ENCODE peak calls at places on chromosome 2, in ten cellular contexts. T is A673, M is WTC11, O is endodermal cell, Y is hepatocyte, U is neural progenitor cell, C is uterus, P is choroid plexus epithelial cell, W is HFF-Myc, R is AG04449. B is an unnamed sample.

GRCh38 chr2:196170681-196171247 is 614 bp downstream of the STK17B start:
- DNase-seq in T (peak), M (no peak), O (no peak), Y (peak), U (peak), C (no peak), P (peak), W (no peak), R (no peak), B (peak)

GRCh38 chr2:204749319-204749718 is 204.0 kb downstream of the PARD3B start:
- DNase-seq in T (no peak), M (no peak), O (no peak), Y (no peak), U (no peak), C (no peak), P (peak), W (no peak), R (peak), B (no peak)

GRCh38 chr2:37375721-37376399 is 31.4 kb downstream of the QPCT start:
- DNase-seq in T (peak), M (no peak), O (no peak), Y (no peak), U (no peak), C (no peak), P (no peak), W (no peak), R (no peak), B (no peak)

GRCh38 chr2:212912445-212913103 is 238.8 kb downstream of the IKZF2 start:
- DNase-seq in T (peak), M (no peak), O (no peak), Y (peak), U (no peak), C (no peak), P (peak), W (no peak), R (no peak), B (no peak)

GRCh38 chr2:85431787-85432186 is 13.3 kb downstream of the SH2D6 start:
- DNase-seq in T (no peak), M (no peak), O (no peak), Y (no peak), U (no peak), C (no peak), P (no peak), W (no peak), R (no peak), B (no peak)

GRCh38 chr2:109545828-109546713 is 67.7 kb downstream of the SEPTIN10 start:
- DNase-seq in T (peak), M (peak), O (peak), Y (peak), U (peak), C (peak), P (peak), W (peak), R (no peak), B (no peak)

GRCh38 chr2:181896286-181896685 is 4.8 kb downstream of the ITPRID2 start:
- DNase-seq in T (no peak), M (no peak), O (no peak), Y (no peak), U (no peak), C (no peak), P (no peak), W (no peak), R (no peak), B (no peak)

GRCh38 chr2:162172802-162173201 is 20.8 kb upstream of the GCG start:
- DNase-seq in T (no peak), M (no peak), O (no peak), Y (no peak), U (no peak), C (no peak), P (no peak), W (no peak), R (no peak), B (no peak)

GRCh38 chr2:185638771-185639170 is 99.8 kb upstream of the FSIP2 start:
- DNase-seq in T (no peak), M (no peak), O (no peak), Y (no peak), U (no peak), C (no peak), P (no peak), W (no peak), R (no peak), B (no peak)

GRCh38 chr2:97706112-97706511 is 7.3 kb upstream of the ZAP70 start:
- DNase-seq in T (no peak), M (no peak), O (no peak), Y (peak), U (no peak), C (no peak), P (no peak), W (no peak), R (no peak), B (no peak)

GRCh38 chr2:182324665-182325064 is 102.2 kb downstream of the PDE1A start:
- DNase-seq in T (no peak), M (no peak), O (no peak), Y (no peak), U (no peak), C (no peak), P (peak), W (no peak), R (no peak), B (no peak)

GRCh38 chr2:39531220-39531777 is 94.2 kb upstream of the MAP4K3 start:
- DNase-seq in T (no peak), M (no peak), O (no peak), Y (no peak), U (no peak), C (no peak), P (no peak), W (no peak), R (no peak), B (no peak)

GRCh38 chr2:39529836-39530235 is 92.8 kb upstream of the MAP4K3 start:
- DNase-seq in T (no peak), M (no peak), O (no peak), Y (no peak), U (no peak), C (no peak), P (no peak), W (no peak), R (no peak), B (no peak)

GRCh38 chr2:39528701-39529100 is 91.6 kb upstream of the MAP4K3 start:
- DNase-seq in T (no peak), M (no peak), O (no peak), Y (no peak), U (no peak), C (no peak), P (no peak), W (no peak), R (no peak), B (no peak)

GRCh38 chr2:39532933-39533332 is 95.8 kb upstream of the MAP4K3 start:
- DNase-seq in T (no peak), M (no peak), O (no peak), Y (no peak), U (no peak), C (no peak), P (no peak), W (no peak), R (no peak), B (no peak)

DNA sequence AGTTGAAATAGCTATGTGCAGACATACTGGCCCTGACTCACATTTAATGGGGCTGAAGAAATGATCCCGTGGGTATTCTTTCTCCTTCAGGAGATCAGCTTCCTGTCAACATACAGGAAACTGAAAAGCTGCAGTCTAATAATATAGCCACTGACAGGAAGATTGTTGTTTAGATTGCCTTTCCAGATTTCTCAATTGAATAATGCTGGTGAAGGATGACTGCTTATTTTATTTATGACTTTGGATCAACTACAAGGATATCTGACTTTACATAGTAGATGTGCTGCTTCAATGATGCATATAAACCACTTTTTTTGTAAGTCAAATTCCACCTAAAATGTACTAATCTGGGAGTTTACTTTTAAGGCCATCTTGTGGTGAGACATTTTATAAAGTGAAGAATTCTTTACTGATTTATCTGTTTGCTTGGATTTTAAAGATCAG is 93.4 kb upstream of the MAP4K3 start:
- DNase-seq in T (peak), M (no peak), O (no peak), Y (no peak), U (no peak), C (no peak), P (peak), W (no peak), R (no peak), B (no peak)
- TF ChIP-seq CTCF in T (peak), M (no peak), O (no peak), Y (peak), U (no peak), C (no peak), P (peak), W (no peak), R (no peak), B (no peak)

DNA sequence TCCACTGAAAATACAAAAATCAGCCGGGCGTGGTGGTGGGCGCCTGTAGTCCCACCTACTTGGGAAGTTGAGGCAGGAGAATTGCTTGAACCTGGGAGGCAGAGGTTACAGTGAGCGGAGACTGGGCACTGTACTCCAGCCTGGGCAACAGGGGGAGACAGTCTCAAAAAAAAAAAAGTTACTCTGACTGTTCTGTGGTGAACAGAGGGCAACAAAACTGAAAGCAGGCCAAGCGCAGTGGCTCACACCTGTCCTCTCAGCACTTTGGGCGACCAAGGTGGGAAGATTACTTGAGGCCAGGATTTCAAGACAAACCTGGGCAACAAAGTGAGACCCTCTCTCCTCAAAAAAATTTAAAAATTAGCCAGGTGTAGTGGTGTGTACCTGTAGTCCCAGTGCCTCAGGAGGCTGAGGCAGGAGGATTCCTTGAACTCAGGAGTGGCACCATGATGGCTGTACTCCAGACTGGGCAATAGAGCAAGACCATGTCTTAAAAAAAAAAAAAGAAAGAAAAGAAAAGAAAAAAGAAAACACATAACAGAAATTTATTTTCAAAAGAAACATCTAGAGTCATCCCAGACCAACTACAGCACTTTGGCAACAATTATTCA is 13.6 kb upstream of the RTN4 start:
- DNase-seq in T (no peak), M (no peak), O (no peak), Y (no peak), U (no peak), C (no peak), P (no peak), W (no peak), R (no peak), B (no peak)
- TF ChIP-seq CTCF in T (peak), M (no peak), O (peak), Y (no peak), U (peak), C (no peak), P (peak), W (peak), R (no peak), B (no peak)

GRCh38 chr2:57908736-57909161 is 137.9 kb upstream of the VRK2 start:
- DNase-seq in T (no peak), M (no peak), O (no peak), Y (no peak), U (no peak), C (no peak), P (no peak), W (no peak), R (no peak), B (no peak)
- TF ChIP-seq CTCF in T (no peak), M (no peak), O (no peak), Y (no peak), U (no peak), C (no peak), P (no peak), W (no peak), R (no peak), B (no peak)

DNA sequence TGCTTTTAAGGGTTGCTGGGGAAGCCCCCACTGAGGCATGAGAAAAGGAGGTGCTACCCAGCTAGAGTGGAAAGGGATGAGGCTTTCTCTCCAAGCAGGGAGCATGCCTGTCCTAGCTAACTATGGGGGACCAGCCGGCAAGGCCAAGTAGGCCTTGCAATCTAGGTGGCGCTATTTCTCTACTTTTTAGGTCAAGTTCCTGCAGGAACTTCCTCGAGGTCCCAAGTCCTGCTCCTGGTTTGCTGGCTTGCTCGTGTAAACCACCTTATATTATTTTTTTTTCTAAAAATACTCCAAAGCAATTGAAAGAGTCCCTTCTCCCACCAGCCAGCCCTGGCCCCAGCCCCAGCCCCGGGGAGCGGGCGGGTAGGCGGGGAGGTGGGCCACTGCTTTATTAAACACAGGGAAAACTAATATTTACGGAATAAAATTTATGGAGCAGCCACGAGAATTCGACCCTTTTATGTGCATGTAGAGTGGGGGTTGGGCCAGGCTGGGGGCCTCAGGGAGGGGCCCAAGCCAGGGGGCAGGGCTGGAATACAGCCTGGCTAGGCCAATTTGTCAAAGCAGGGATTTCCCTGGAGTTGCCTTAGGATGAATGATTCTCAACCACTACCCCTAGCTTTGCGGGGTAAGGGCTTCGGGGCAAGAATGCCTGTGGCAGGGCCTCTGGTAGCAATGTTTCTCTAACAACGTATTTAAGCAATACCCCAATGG is 12.8 kb upstream of the IHH start:
- DNase-seq in T (peak), M (peak), O (peak), Y (peak), U (peak), C (no peak), P (peak), W (peak), R (peak), B (no peak)
- TF ChIP-seq CTCF in T (peak), M (peak), O (peak), Y (peak), U (peak), C (peak), P (peak), W (peak), R (peak), B (peak)

GRCh38 chr2:45932278-45932975 is 281.0 kb downstream of the PRKCE start:
- DNase-seq in T (no peak), M (no peak), O (no peak), Y (no peak), U (no peak), C (no peak), P (no peak), W (no peak), R (no peak), B (no peak)
- TF ChIP-seq CTCF in T (no peak), M (no peak), O (no peak), Y (no peak), U (no peak), C (no peak), P (no peak), W (no peak), R (no peak), B (no peak)

GRCh38 chr2:7454592-7454991 is 537.4 kb downstream of the RNF144A start:
- DNase-seq in T (no peak), M (no peak), O (no peak), Y (no peak), U (no peak), C (no peak), P (no peak), W (no peak), R (no peak), B (no peak)
- TF ChIP-seq CTCF in T (no peak), M (no peak), O (no peak), Y (no peak), U (no peak), C (no peak), P (no peak), W (no peak), R (no peak), B (no peak)

GRCh38 chr2:18742382-18742781 is 153.0 kb upstream of the NT5C1B start:
- DNase-seq in T (no peak), M (no peak), O (peak), Y (no peak), U (no peak), C (no peak), P (no peak), W (no peak), R (no peak), B (no peak)
- TF ChIP-seq CTCF in T (no peak), M (no peak), O (peak), Y (peak), U (no peak), C (peak), P (peak), W (no peak), R (peak), B (no peak)

GRCh38 chr2:136929531-136929930 is 164.2 kb downstream of the THSD7B start:
- DNase-seq in T (no peak), M (no peak), O (no peak), Y (no peak), U (no peak), C (no peak), P (no peak), W (no peak), R (no peak), B (no peak)

GRCh38 chr2:136935119-136935518 is 169.8 kb downstream of the THSD7B start:
- DNase-seq in T (no peak), M (no peak), O (no peak), Y (no peak), U (no peak), C (no peak), P (no peak), W (no peak), R (no peak), B (no peak)

GRCh38 chr2:136927156-136927555 is 161.8 kb downstream of the THSD7B start:
- DNase-seq in T (no peak), M (no peak), O (no peak), Y (no peak), U (no peak), C (no peak), P (no peak), W (no peak), R (no peak), B (no peak)

GRCh38 chr2:136932700-136933099 is 167.4 kb downstream of the THSD7B start:
- DNase-seq in T (peak), M (peak), O (peak), Y (peak), U (peak), C (no peak), P (peak), W (no peak), R (no peak), B (no peak)
- TF ChIP-seq CTCF in T (peak), M (peak), O (peak), Y (peak), U (peak), C (no peak), P (peak), W (peak), R (peak), B (no peak)